ENCODE peak calls at places on chromosomes 1 and 21, in six cellular contexts. Q is psoas muscle; O is stimulated activated CD8-positive, alpha-beta memory T cell treated with anti-CD3 and anti-CD28 coated beads, Interleukin-4, amount 100 ng/mL, for 4 hours; R is GM19239; V is sciatic nerve; L is AG08396. F is an unnamed sample.

GRCh38 chr1:77473690-77474089 is 191.9 kb downstream of the AK5 start:
- DNase-seq in Q (no peak), O (no peak), R (no peak), V (no peak), L (peak), F (no peak)

GRCh38 chr21:33855190-33855589 is 60.4 kb downstream of the ATP5PO start:
- DNase-seq in Q (no peak), O (no peak), R (no peak), V (peak), L (no peak), F (no peak)

GRCh38 chr1:90989990-90990389 is 31.8 kb downstream of the ZNF644 start:
- DNase-seq in Q (no peak), O (no peak), R (no peak), V (no peak), L (no peak), F (no peak)

GRCh38 chr1:114153051-114153620 is 533 bp downstream of the SYT6 start:
- DNase-seq in Q (peak), O (no peak), R (no peak), V (peak), L (peak), F (no peak)

GRCh38 chr1:21643624-21644023 is 25.5 kb downstream of the RAP1GAP start:
- DNase-seq in Q (no peak), O (no peak), R (no peak), V (no peak), L (no peak), F (no peak)

GRCh38 chr1:220889848-220890287 is 10.6 kb downstream of the HLX start:
- DNase-seq in Q (no peak), O (no peak), R (no peak), V (no peak), L (no peak), F (no peak)

GRCh38 chr1:77536813-77537212 is 145.6 kb downstream of the ZZZ3 start:
- DNase-seq in Q (no peak), O (no peak), R (no peak), V (no peak), L (peak), F (no peak)

GRCh38 chr1:152111515-152111968 is 3.7 kb downstream of the TCHH start:
- DNase-seq in Q (no peak), O (no peak), R (no peak), V (no peak), L (no peak), F (no peak)

GRCh38 chr21:26093094-26093493 is 77.5 kb downstream of the APP start:
- DNase-seq in Q (no peak), O (no peak), R (no peak), V (no peak), L (peak), F (no peak)

GRCh38 chr1:81802601-81803422 is 2.1 kb downstream of the ADGRL2 start:
- DNase-seq in Q (peak), O (no peak), R (no peak), V (peak), L (peak), F (no peak)

GRCh38 chr21:29155118-29155932 is 24.9 kb downstream of the MAP3K7CL start:
- DNase-seq in Q (peak), O (no peak), R (no peak), V (peak), L (peak), F (no peak)

GRCh38 chr1:107788189-107788588 is 176.8 kb downstream of the VAV3 start:
- DNase-seq in Q (no peak), O (no peak), R (no peak), V (no peak), L (no peak), F (no peak)

GRCh38 chr1:42845866-42846256 is 552 bp upstream of the ZNF691 start:
- DNase-seq in Q (no peak), O (no peak), R (no peak), V (no peak), L (no peak), F (no peak)

GRCh38 chr1:203628997-203629508 is 2.4 kb downstream of the ATP2B4 start:
- DNase-seq in Q (no peak), O (no peak), R (no peak), V (no peak), L (no peak), F (no peak)

GRCh38 chr1:8378981-8379470 is 61.1 kb downstream of the SLC45A1 start:
- DNase-seq in Q (no peak), O (no peak), R (no peak), V (no peak), L (no peak), F (no peak)

GRCh38 chr1:214050513-214051401 is 63.0 kb downstream of the PROX1 start:
- DNase-seq in Q (no peak), O (no peak), R (no peak), V (no peak), L (no peak), F (no peak)

GRCh38 chr1:205229916-205230700 is 2.4 kb downstream of the TMCC2 start:
- DNase-seq in Q (no peak), O (no peak), R (no peak), V (no peak), L (no peak), F (no peak)

GRCh38 chr1:247456914-247457638 is 828 bp downstream of the OR2B11 start:
- DNase-seq in Q (no peak), O (no peak), R (no peak), V (no peak), L (no peak), F (no peak)

GRCh38 chr1:79128726-79129125 is 122.2 kb upstream of the ADGRL4 start:
- DNase-seq in Q (no peak), O (no peak), R (no peak), V (no peak), L (peak), F (no peak)

F was measured in cortex of kidney.